ENCODE peak calls at places on chromosomes 2 and 18, in six cellular contexts. K, N, B, T, Q and Z are unnamed samples.

GRCh38 chr2:15745329-15745728 is 153.7 kb downstream of the DDX1 start:
- DNase-seq in K (no peak), N (no peak), B (peak; percentile 43), T (no peak), Q (no peak), Z (no peak)

GRCh38 chr2:239311132-239312040 is 89.4 kb downstream of the HDAC4 start:
- DNase-seq in K (no peak), N (peak; percentile 3), B (peak; percentile 84), T (peak; percentile 75), Q (peak; percentile 36), Z (peak; percentile 53)

GRCh38 chr2:168120730-168121129 is 126.7 kb downstream of the STK39 start:
- DNase-seq in K (no peak), N (no peak), B (no peak), T (no peak), Q (no peak), Z (no peak)

GRCh38 chr2:127675335-127676261 is at the start of gene LIMS2:
- DNase-seq in K (peak; percentile 53), N (no peak), B (peak; percentile 68), T (no peak), Q (peak; percentile 33), Z (peak; percentile 32)

GRCh38 chr18:79962311-79962710 is 2.1 kb upstream of the HSBP1L1 start:
- DNase-seq in K (peak; percentile 70), N (no peak), B (no peak), T (peak; percentile 74), Q (peak; percentile 56), Z (peak; percentile 87)

GRCh38 chr18:45481846-45482245 is 133.4 kb upstream of the SLC14A2 start:
- DNase-seq in K (no peak), N (no peak), B (no peak), T (no peak), Q (no peak), Z (no peak)

GRCh38 chr18:24595556-24595955 is 135.1 kb downstream of the HRH4 start:
- DNase-seq in K (no peak), N (no peak), B (peak; percentile 76), T (no peak), Q (no peak), Z (peak; percentile 55)

GRCh38 chr2:199064201-199064600 is 393.5 kb downstream of the SATB2 start:
- DNase-seq in K (no peak), N (no peak), B (no peak), T (no peak), Q (no peak), Z (no peak)

GRCh38 chr18:46759885-46760284 is 3.0 kb upstream of the ST8SIA5 start:
- DNase-seq in K (no peak), N (no peak), B (no peak), T (no peak), Q (no peak), Z (no peak)

GRCh38 chr2:178238144-178238521 is 43.8 kb downstream of the OSBPL6 start:
- DNase-seq in K (peak; percentile 53), N (no peak), B (no peak), T (no peak), Q (peak; percentile 82), Z (no peak)

GRCh38 chr18:62460851-62461300 is 61.9 kb upstream of the ZCCHC2 start:
- DNase-seq in K (no peak), N (no peak), B (no peak), T (no peak), Q (peak; percentile 52), Z (no peak)

GRCh38 chr18:7766817-7767216 is 199.7 kb downstream of the PTPRM start:
- DNase-seq in K (no peak), N (no peak), B (no peak), T (no peak), Q (no peak), Z (no peak)

GRCh38 chr2:128288781-128289180 is 29.9 kb downstream of the HS6ST1 start:
- DNase-seq in K (no peak), N (no peak), B (no peak), T (no peak), Q (no peak), Z (no peak)

GRCh38 chr2:103161456-103162289 is 399.8 kb downstream of the TMEM182 start:
- DNase-seq in K (peak; percentile 62), N (no peak), B (peak; percentile 82), T (no peak), Q (peak; percentile 59), Z (peak; percentile 43)

GRCh38 chr2:216017365-216017764 is 4.0 kb upstream of the MREG start:
- DNase-seq in K (peak; percentile 60), N (peak; percentile 79), B (no peak), T (no peak), Q (peak; percentile 31), Z (no peak)

GRCh38 chr2:170840717-170841210 is 24.1 kb downstream of the GAD1 start:
- DNase-seq in K (no peak), N (no peak), B (no peak), T (no peak), Q (no peak), Z (no peak)

GRCh38 chr2:80548469-80548868 is 243.9 kb upstream of the LRRTM1 start:
- DNase-seq in K (peak; percentile 51), N (no peak), B (no peak), T (no peak), Q (no peak), Z (peak; percentile 16)

GRCh38 chr18:63681449-63682381 is 20.0 kb upstream of the SERPINB3 start:
- DNase-seq in K (no peak), N (no peak), B (peak; percentile 87), T (no peak), Q (no peak), Z (no peak)

GRCh38 chr2:41909584-41909983 is 138.2 kb upstream of the PKDCC start:
- DNase-seq in K (no peak), N (no peak), B (peak; percentile 62), T (no peak), Q (no peak), Z (no peak)

GRCh38 chr2:3703741-3704355 is 473 bp downstream of the DCDC2C start:
- DNase-seq in K (no peak), N (no peak), B (peak; percentile 58), T (no peak), Q (no peak), Z (no peak)

GRCh38 chr2:9681427-9681817 is 50.6 kb upstream of the YWHAQ start:
- DNase-seq in K (no peak), N (peak; percentile 39), B (no peak), T (no peak), Q (no peak), Z (no peak)

GRCh38 chr2:240926516-240927389 is 20.6 kb downstream of the CROCC2 start:
- DNase-seq in K (no peak), N (peak; percentile 4), B (peak; percentile 40), T (no peak), Q (no peak), Z (no peak)